ENCODE peak calls at places on chromosome 20, in five cellular contexts. One of them, this sample, is unnamed.

GRCh38 chr20:25254571-25254970 is 6.7 kb downstream of the PYGB start:
- DNase-seq in progenitor cell of endocrine pancreas: no peak
- DNase-seq in posterior vena cava: no peak
- DNase-seq in glomerular endothelial cell: no peak
- DNase-seq in IMR-90: no peak
- DNase-seq in this sample: no peak

GRCh38 chr20:44901972-44902371 is 7.9 kb upstream of the PABPC1L start:
- DNase-seq in progenitor cell of endocrine pancreas: no peak
- DNase-seq in posterior vena cava: no peak
- DNase-seq in glomerular endothelial cell: no peak
- DNase-seq in IMR-90: peak; percentile 81
- DNase-seq in this sample: no peak

GRCh38 chr20:14566505-14566904 is 229.1 kb upstream of the FLRT3 start:
- DNase-seq in progenitor cell of endocrine pancreas: no peak
- DNase-seq in posterior vena cava: no peak
- DNase-seq in glomerular endothelial cell: no peak
- DNase-seq in IMR-90: no peak
- DNase-seq in this sample: no peak

GRCh38 chr20:45968081-45968671 is 3.8 kb downstream of the ZNF335 start:
- DNase-seq in progenitor cell of endocrine pancreas: no peak
- DNase-seq in posterior vena cava: peak; percentile 79
- DNase-seq in glomerular endothelial cell: no peak
- DNase-seq in IMR-90: no peak
- DNase-seq in this sample: no peak

GRCh38 chr20:57655812-57656161 is 35.6 kb upstream of the ZBP1 start:
- DNase-seq in progenitor cell of endocrine pancreas: no peak
- DNase-seq in posterior vena cava: no peak
- DNase-seq in glomerular endothelial cell: no peak
- DNase-seq in IMR-90: no peak
- DNase-seq in this sample: no peak

GRCh38 chr20:10916312-10916711 is 242.5 kb upstream of the JAG1 start:
- DNase-seq in progenitor cell of endocrine pancreas: no peak
- DNase-seq in posterior vena cava: no peak
- DNase-seq in glomerular endothelial cell: no peak
- DNase-seq in IMR-90: no peak
- DNase-seq in this sample: no peak

GRCh38 chr20:10798811-10799210 is 125.0 kb upstream of the JAG1 start:
- DNase-seq in progenitor cell of endocrine pancreas: no peak
- DNase-seq in posterior vena cava: no peak
- DNase-seq in glomerular endothelial cell: no peak
- DNase-seq in IMR-90: peak; percentile 33
- DNase-seq in this sample: no peak

GRCh38 chr20:60365063-60365640 is 406.9 kb downstream of the CDH26 start:
- DNase-seq in progenitor cell of endocrine pancreas: no peak
- DNase-seq in posterior vena cava: no peak
- DNase-seq in glomerular endothelial cell: no peak
- DNase-seq in IMR-90: no peak
- DNase-seq in this sample: no peak

GRCh38 chr20:36372671-36373070 is 66.5 kb downstream of the DLGAP4 start:
- DNase-seq in progenitor cell of endocrine pancreas: no peak
- DNase-seq in posterior vena cava: no peak
- DNase-seq in glomerular endothelial cell: no peak
- DNase-seq in IMR-90: no peak
- DNase-seq in this sample: no peak

GRCh38 chr20:37516697-37517370 is 4.2 kb upstream of the NNAT start:
- DNase-seq in progenitor cell of endocrine pancreas: no peak
- DNase-seq in posterior vena cava: no peak
- DNase-seq in glomerular endothelial cell: no peak
- DNase-seq in IMR-90: peak; percentile 93
- DNase-seq in this sample: no peak

GRCh38 chr20:62617711-62618483 is 24.4 kb upstream of the SLCO4A1 start:
- DNase-seq in progenitor cell of endocrine pancreas: no peak
- DNase-seq in posterior vena cava: peak; percentile 93
- DNase-seq in glomerular endothelial cell: no peak
- DNase-seq in IMR-90: no peak
- DNase-seq in this sample: peak; percentile 38

GRCh38 chr20:22489614-22490286 is 94.6 kb downstream of the FOXA2 start:
- DNase-seq in progenitor cell of endocrine pancreas: no peak
- DNase-seq in posterior vena cava: no peak
- DNase-seq in glomerular endothelial cell: no peak
- DNase-seq in IMR-90: no peak
- DNase-seq in this sample: no peak

GRCh38 chr20:4162766-4163165 is 147.4 kb upstream of the RNF24 start:
- DNase-seq in progenitor cell of endocrine pancreas: no peak
- DNase-seq in posterior vena cava: peak; percentile 48
- DNase-seq in glomerular endothelial cell: no peak
- DNase-seq in IMR-90: no peak
- DNase-seq in this sample: no peak

GRCh38 chr20:47540443-47541354 is 39.0 kb downstream of the NCOA3 start:
- DNase-seq in progenitor cell of endocrine pancreas: no peak
- DNase-seq in posterior vena cava: no peak
- DNase-seq in glomerular endothelial cell: no peak
- DNase-seq in IMR-90: peak; percentile 24
- DNase-seq in this sample: no peak

GRCh38 chr20:47066484-47067270 is 172.0 kb downstream of the EYA2 start:
- DNase-seq in progenitor cell of endocrine pancreas: no peak
- DNase-seq in posterior vena cava: no peak
- DNase-seq in glomerular endothelial cell: no peak
- DNase-seq in IMR-90: peak; percentile 91
- DNase-seq in this sample: no peak

GRCh38 chr20:23046431-23046830 is 3.0 kb downstream of the THBD start:
- DNase-seq in progenitor cell of endocrine pancreas: no peak
- DNase-seq in posterior vena cava: no peak
- DNase-seq in glomerular endothelial cell: no peak
- DNase-seq in IMR-90: no peak
- DNase-seq in this sample: no peak

GRCh38 chr20:31869942-31870702 is at the start of the genes DUSP15 and TTLL9:
- DNase-seq in progenitor cell of endocrine pancreas: peak; percentile 68
- DNase-seq in posterior vena cava: no peak
- DNase-seq in glomerular endothelial cell: no peak
- DNase-seq in IMR-90: no peak
- DNase-seq in this sample: no peak

GRCh38 chr20:12627485-12627884 is 381.3 kb upstream of the SPTLC3 start:
- DNase-seq in progenitor cell of endocrine pancreas: no peak
- DNase-seq in posterior vena cava: no peak
- DNase-seq in glomerular endothelial cell: no peak
- DNase-seq in IMR-90: no peak
- DNase-seq in this sample: no peak

GRCh38 chr20:17611540-17612286 is 41.8 kb downstream of the DSTN start:
- DNase-seq in progenitor cell of endocrine pancreas: no peak
- DNase-seq in posterior vena cava: peak; percentile 81
- DNase-seq in glomerular endothelial cell: no peak
- DNase-seq in IMR-90: no peak
- DNase-seq in this sample: no peak